ENCODE peak calls at places on chromosomes 5 and 9, in five cellular contexts. U is A549, N is dorsolateral prefrontal cortex, D is AG04450, C is tibial artery. G is an unnamed sample.

GRCh38 chr9:125460883-125461475 is 199.4 kb downstream of the GAPVD1 start:
- DNase-seq in U (no peak), N (no peak), D (peak), C (no peak), G (peak)

GRCh38 chr5:52684056-52684455 is 103.7 kb upstream of the ITGA1 start:
- DNase-seq in U (no peak), N (no peak), D (no peak), C (no peak), G (no peak)

GRCh38 chr9:133837644-133838597 is 99.8 kb upstream of the SARDH start:
- DNase-seq in U (no peak), N (no peak), D (no peak), C (no peak), G (no peak)

GRCh38 chr9:116153765-116154333 is at the start of gene PAPPA:
- DNase-seq in U (no peak), N (no peak), D (no peak), C (no peak), G (no peak)

GRCh38 chr9:12933957-12934356 is 159.1 kb downstream of the LURAP1L start:
- DNase-seq in U (no peak), N (no peak), D (no peak), C (no peak), G (no peak)

GRCh38 chr5:108148715-108149139 is 233.2 kb downstream of the FBXL17 start:
- DNase-seq in U (peak), N (no peak), D (no peak), C (no peak), G (no peak)

GRCh38 chr9:70113403-70114022 is 69.9 kb downstream of the MAMDC2 start:
- DNase-seq in U (peak), N (peak), D (no peak), C (peak), G (peak)

GRCh38 chr9:25936031-25936430 is 257.8 kb upstream of the TUSC1 start:
- DNase-seq in U (no peak), N (no peak), D (no peak), C (no peak), G (no peak)

GRCh38 chr5:86500947-86501346 is 116.8 kb upstream of the COX7C start:
- DNase-seq in U (no peak), N (no peak), D (no peak), C (no peak), G (no peak)

GRCh38 chr5:15014809-15015208 is 143.2 kb upstream of the ANKH start:
- DNase-seq in U (no peak), N (no peak), D (no peak), C (no peak), G (no peak)

GRCh38 chr9:135243201-135244190 is 156.0 kb downstream of the OLFM1 start:
- DNase-seq in U (no peak), N (no peak), D (no peak), C (no peak), G (no peak)

GRCh38 chr5:13378073-13378472 is 566.4 kb downstream of the DNAH5 start:
- DNase-seq in U (no peak), N (no peak), D (no peak), C (no peak), G (no peak)

DNA sequence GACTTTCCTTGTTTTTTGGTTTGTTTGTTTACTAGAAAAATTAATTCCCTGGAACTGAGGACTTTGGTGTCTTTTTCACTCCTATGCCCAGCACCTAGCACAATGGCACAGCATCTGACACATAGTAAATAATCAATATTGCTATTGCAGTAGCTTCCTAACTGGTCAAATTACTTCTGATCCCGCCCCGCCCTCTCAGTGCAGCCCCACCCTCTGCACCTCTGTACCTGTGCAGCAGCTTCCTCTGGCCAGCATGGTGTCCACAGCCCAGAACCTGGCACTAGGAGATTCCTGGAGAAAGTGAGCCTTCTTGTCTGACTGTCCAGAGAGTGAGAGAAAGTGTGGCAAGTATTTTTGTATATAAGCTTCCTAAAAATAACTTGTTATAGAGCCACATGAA is 343.2 kb downstream of the ZNF608 start:
- DNase-seq in U (no peak), N (no peak), D (no peak), C (no peak), G (no peak)
- H3K27ac ChIP-seq in U (no peak), N (no peak), D (no peak), C (no peak), G (no peak)

DNA sequence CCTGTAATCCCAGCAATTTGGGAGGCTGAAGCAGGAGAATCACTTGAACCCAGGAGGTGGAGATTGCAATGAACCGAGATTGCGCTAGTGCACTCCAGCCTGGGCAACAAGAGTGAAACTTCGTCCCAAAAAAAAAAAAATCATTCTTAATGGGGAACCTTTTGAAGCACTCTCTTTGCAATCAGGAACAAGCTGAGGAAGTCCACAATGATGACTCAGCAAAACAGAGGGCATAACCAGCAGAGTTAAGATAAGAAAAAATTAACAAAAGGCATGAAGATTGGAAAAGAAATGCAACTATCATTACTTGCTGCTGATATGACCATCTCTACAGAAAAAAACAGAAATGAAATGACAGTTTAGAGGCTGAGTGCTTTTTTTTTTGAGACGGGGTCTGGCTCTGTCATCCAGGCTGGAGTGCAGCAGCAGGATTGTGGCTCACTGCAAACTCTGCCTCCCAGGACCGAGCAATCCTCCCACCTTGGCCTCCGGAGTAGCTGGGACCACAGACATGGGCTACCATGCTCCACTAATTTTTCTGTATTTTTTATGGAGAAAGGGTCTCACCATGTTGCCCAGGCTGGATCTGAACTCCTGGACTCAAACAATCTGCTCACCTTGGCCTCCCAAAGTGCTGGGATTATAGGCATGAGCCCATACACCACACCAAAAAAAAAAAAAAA is 88.0 kb downstream of the FNBP1 start:
- DNase-seq in U (no peak), N (no peak), D (no peak), C (no peak), G (no peak)
- H3K4me3 ChIP-seq in U (no peak), N (no peak), D (no peak), C (no peak), G (no peak)

GRCh38 chr5:93611900-93612898 is 29.2 kb downstream of the NR2F1 start:
- DNase-seq in U (no peak), N (no peak), D (no peak), C (no peak), G (no peak)

GRCh38 chr5:93607367-93608258 is 24.6 kb downstream of the NR2F1 start:
- DNase-seq in U (peak), N (no peak), D (no peak), C (no peak), G (no peak)

GRCh38 chr5:93610581-93611167 is 27.7 kb downstream of the NR2F1 start:
- DNase-seq in U (no peak), N (no peak), D (no peak), C (no peak), G (no peak)

GRCh38 chr5:93609756-93610155 is 26.7 kb downstream of the NR2F1 start:
- DNase-seq in U (no peak), N (no peak), D (no peak), C (no peak), G (no peak)

DNA sequence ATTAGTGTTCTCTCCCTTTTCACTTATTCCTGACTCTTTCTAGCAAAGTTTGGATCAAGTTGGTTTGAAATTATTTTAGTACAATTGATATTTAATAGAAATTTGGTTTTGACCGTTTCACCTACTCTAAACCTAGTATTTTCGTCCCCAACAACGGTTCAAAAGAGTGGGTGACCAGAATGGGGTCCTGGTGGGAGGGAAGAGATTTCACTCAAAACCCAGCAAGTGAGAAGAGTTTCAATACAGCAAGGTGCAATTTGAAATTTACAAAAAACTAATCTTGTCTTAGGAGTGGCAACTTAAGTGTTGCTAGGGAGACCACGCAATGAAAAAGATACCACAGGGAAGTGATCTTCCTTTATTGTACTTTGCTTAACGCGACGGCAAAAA is 28.5 kb downstream of the NR2F1 start:
- DNase-seq in U (no peak), N (no peak), D (no peak), C (no peak), G (no peak)
- H3K27ac ChIP-seq in U (no peak), N (no peak), D (no peak), C (no peak), G (no peak)

GRCh38 chr5:134091626-134092121 is 22.8 kb upstream of the TCF7 start:
- DNase-seq in U (no peak), N (no peak), D (no peak), C (no peak), G (no peak)

GRCh38 chr5:134088291-134088690 is 26.2 kb upstream of the TCF7 start:
- DNase-seq in U (no peak), N (no peak), D (no peak), C (no peak), G (no peak)

GRCh38 chr5:134088994-134089560 is 25.4 kb upstream of the TCF7 start:
- DNase-seq in U (no peak), N (no peak), D (no peak), C (no peak), G (no peak)

GRCh38 chr5:134092875-134093274 is 21.6 kb upstream of the TCF7 start:
- DNase-seq in U (no peak), N (no peak), D (no peak), C (no peak), G (no peak)

GRCh38 chr5:134090482-134090881 is 24.0 kb upstream of the TCF7 start:
- DNase-seq in U (no peak), N (no peak), D (no peak), C (no peak), G (no peak)
- H3K4me3 ChIP-seq in U (no peak), N (no peak), D (no peak), C (no peak), G (no peak)

GRCh38 chr5:172285226-172286143 is 1.9 kb upstream of the UBTD2 start:
- DNase-seq in U (no peak), N (no peak), D (no peak), C (no peak), G (no peak)

GRCh38 chr5:172283862-172284274 is 304 bp upstream of the UBTD2 start:
- DNase-seq in U (peak), N (peak), D (no peak), C (peak), G (peak)

GRCh38 chr5:172282277-172283019 is 1.1 kb downstream of the UBTD2 start:
- DNase-seq in U (no peak), N (no peak), D (no peak), C (no peak), G (no peak)

GRCh38 chr5:172283020-172283861 is at the start of gene UBTD2:
- DNase-seq in U (peak), N (peak), D (no peak), C (peak), G (peak)

GRCh38 chr5:172284275-172284971 is 859 bp upstream of the UBTD2 start:
- DNase-seq in U (no peak), N (peak), D (no peak), C (no peak), G (peak)
- H3K27ac ChIP-seq in U (peak), N (no peak), D (peak), C (peak), G (peak)

GRCh38 chr9:137676998-137677397 is 58.2 kb downstream of the EHMT1 start:
- DNase-seq in U (no peak), N (no peak), D (no peak), C (no peak), G (no peak)
- H3K4me3 ChIP-seq in U (no peak), N (no peak), D (no peak), C (no peak), G (no peak)

DNA sequence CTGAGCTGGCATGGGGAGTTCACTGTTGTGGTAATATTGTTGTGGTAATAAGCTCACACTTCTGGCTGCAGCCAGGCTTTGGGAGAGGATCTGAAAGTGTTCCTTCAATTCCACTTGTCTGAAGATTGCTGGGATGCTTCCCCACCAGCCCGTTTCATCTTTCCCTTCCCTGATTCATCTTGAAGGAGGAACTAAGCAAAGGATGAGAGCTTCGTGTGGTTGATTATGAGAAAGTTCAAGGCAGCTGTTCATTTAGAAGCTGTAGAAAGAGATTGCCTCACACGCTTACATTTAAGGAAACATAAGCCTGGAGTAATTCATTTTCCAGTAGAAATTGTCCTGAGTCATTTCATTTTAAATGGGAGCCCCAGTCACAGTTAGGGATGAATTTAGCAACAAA is 122.4 kb upstream of the GAS1 start:
- DNase-seq in U (no peak), N (no peak), D (no peak), C (no peak), G (no peak)
- H3K27ac ChIP-seq in U (no peak), N (no peak), D (no peak), C (no peak), G (no peak)

G was measured in tibial nerve.